ENCODE peak calls at places on chromosomes 5 and 9, in seven cellular contexts. B is Caco-2; M is CD8-positive, alpha-beta memory T cell; A is H9; P is astrocyte; O is cardiac muscle cell; W is iPS DF 6.9. C is an unnamed sample.

GRCh38 chr5:87074934-87075541 is 192.6 kb upstream of the RASA1 start:
- DNase-seq in B (no peak), M (peak; percentile 56), A (no peak), P (no peak), O (no peak), W (no peak), C (no peak)

GRCh38 chr9:98971168-98971914 is 27.6 kb downstream of the COL15A1 start:
- DNase-seq in B (no peak), M (no peak), A (no peak), P (peak; percentile 66), O (peak; percentile 34), W (no peak), C (no peak)

GRCh38 chr5:58073246-58073645 is 386.6 kb downstream of the PLK2 start:
- DNase-seq in B (no peak), M (no peak), A (no peak), P (no peak), O (no peak), W (no peak), C (no peak)

GRCh38 chr5:120841830-120842229 is 377.7 kb downstream of the PRR16 start:
- DNase-seq in B (no peak), M (no peak), A (no peak), P (no peak), O (no peak), W (no peak), C (no peak)

GRCh38 chr9:114288233-114289051 is 34.5 kb upstream of the ORM1 start:
- DNase-seq in B (peak; percentile 64), M (peak; percentile 32), A (peak; percentile 56), P (peak; percentile 76), O (peak; percentile 28), W (no peak), C (no peak)

GRCh38 chr5:172798422-172799215 is 27.6 kb upstream of the DUSP1 start:
- DNase-seq in B (no peak), M (no peak), A (no peak), P (peak; percentile 94), O (no peak), W (no peak), C (no peak)

GRCh38 chr9:5626727-5627634 is 1.9 kb upstream of the RIC1 start:
- DNase-seq in B (no peak), M (peak; percentile 52), A (no peak), P (peak; percentile 61), O (peak; percentile 42), W (no peak), C (no peak)

GRCh38 chr9:86721843-86722705 is 225.2 kb downstream of the GAS1 start:
- DNase-seq in B (no peak), M (no peak), A (no peak), P (peak; percentile 95), O (no peak), W (no peak), C (no peak)

GRCh38 chr5:17094830-17095229 is 122.6 kb upstream of the BASP1 start:
- DNase-seq in B (no peak), M (no peak), A (no peak), P (peak; percentile 28), O (no peak), W (no peak), C (no peak)

GRCh38 chr5:52799358-52799982 is 11.8 kb downstream of the ITGA1 start:
- DNase-seq in B (peak; percentile 77), M (no peak), A (peak; percentile 66), P (peak; percentile 42), O (peak; percentile 68), W (peak; percentile 39), C (no peak)

GRCh38 chr9:137607141-137607857 is 1.8 kb downstream of the ARRDC1 start:
- DNase-seq in B (no peak), M (no peak), A (no peak), P (no peak), O (peak; percentile 74), W (no peak), C (no peak)

GRCh38 chr5:141703133-141703561 is 21.1 kb upstream of the ARAP3 start:
- DNase-seq in B (no peak), M (no peak), A (no peak), P (no peak), O (no peak), W (no peak), C (no peak)

GRCh38 chr9:133978226-133979123 is 13.6 kb downstream of the VAV2 start:
- DNase-seq in B (no peak), M (peak; percentile 25), A (no peak), P (no peak), O (no peak), W (no peak), C (no peak)

GRCh38 chr5:177431317-177432142 is 5.1 kb downstream of the GRK6 start:
- DNase-seq in B (no peak), M (peak; percentile 84), A (no peak), P (no peak), O (no peak), W (no peak), C (peak; percentile 94)

GRCh38 chr9:92424340-92424739 is at the start of gene OMD:
- DNase-seq in B (no peak), M (no peak), A (no peak), P (no peak), O (no peak), W (no peak), C (no peak)

GRCh38 chr9:68955281-68955680 is 58.6 kb downstream of the PRKACG start:
- DNase-seq in B (no peak), M (no peak), A (no peak), P (no peak), O (no peak), W (no peak), C (no peak)

GRCh38 chr5:122236270-122236669 is 75.8 kb upstream of the SNCAIP start:
- DNase-seq in B (no peak), M (no peak), A (no peak), P (no peak), O (no peak), W (no peak), C (no peak)

GRCh38 chr9:131290767-131291370 is 1.3 kb downstream of the PLPP7 start:
- DNase-seq in B (no peak), M (no peak), A (no peak), P (no peak), O (no peak), W (no peak), C (peak; percentile 37)

GRCh38 chr9:76676857-76677256 is 87.4 kb upstream of the PCA3 start:
- DNase-seq in B (no peak), M (no peak), A (no peak), P (no peak), O (no peak), W (no peak), C (no peak)

GRCh38 chr5:135033026-135033861 is 784 bp downstream of the PITX1 start:
- DNase-seq in B (no peak), M (no peak), A (peak; percentile 75), P (no peak), O (peak; percentile 44), W (no peak), C (no peak)
- H3K27me3 ChIP-seq in B (no peaks in the 10 kb centered on the region), M (peaks cover 33% of the 10 kb centered on the region), A (peaks cover 93% of the 10 kb centered on the region), P (peaks cover 90% of the 10 kb centered on the region), O (peaks cover 100% of the 10 kb centered on the region), W (peaks cover 84% of the 10 kb centered on the region), C (peaks cover 65% of the 10 kb centered on the region)

DNA sequence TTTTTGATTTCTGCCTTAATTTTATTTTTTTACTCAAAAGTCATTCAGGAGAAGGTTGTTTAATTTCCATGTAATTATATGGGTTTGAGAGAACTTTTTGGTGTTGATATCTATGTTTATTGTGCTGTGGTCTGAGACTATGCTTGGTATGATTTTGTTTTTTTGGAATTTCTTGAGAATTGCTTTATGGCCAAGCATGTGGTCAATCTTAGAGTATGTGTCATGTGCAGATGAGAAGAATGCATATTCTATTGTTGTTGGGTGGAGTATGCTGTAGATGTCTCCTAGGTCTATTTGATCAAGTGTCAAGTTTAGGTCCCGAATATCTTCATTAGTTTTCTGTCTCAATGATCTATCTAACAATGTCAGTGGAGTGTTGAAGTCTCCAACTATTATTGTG is 134.9 kb downstream of the HMHB1 start:
- DNase-seq in B (no peak), M (no peak), A (no peak), P (no peak), O (no peak), W (no peak), C (no peak)
- H3K9me3 ChIP-seq in B (no peaks in the 10 kb centered on the region), M (no peaks in the 10 kb centered on the region), A (no peaks in the 10 kb centered on the region), P (no peaks in the 10 kb centered on the region), O (no peaks in the 10 kb centered on the region), W (no peaks in the 10 kb centered on the region), C (no peaks in the 10 kb centered on the region)

GRCh38 chr5:2399804-2400203 is 351.7 kb downstream of the IRX2 start:
- DNase-seq in B (no peak), M (no peak), A (no peak), P (no peak), O (no peak), W (no peak), C (no peak)
- H3K27me3 ChIP-seq in B (no peaks in the 10 kb centered on the region), M (no peaks in the 10 kb centered on the region), A (no peaks in the 10 kb centered on the region), P (no peaks in the 10 kb centered on the region), O (no peaks in the 10 kb centered on the region), W (no peaks in the 10 kb centered on the region), C (no peaks in the 10 kb centered on the region)

DNA sequence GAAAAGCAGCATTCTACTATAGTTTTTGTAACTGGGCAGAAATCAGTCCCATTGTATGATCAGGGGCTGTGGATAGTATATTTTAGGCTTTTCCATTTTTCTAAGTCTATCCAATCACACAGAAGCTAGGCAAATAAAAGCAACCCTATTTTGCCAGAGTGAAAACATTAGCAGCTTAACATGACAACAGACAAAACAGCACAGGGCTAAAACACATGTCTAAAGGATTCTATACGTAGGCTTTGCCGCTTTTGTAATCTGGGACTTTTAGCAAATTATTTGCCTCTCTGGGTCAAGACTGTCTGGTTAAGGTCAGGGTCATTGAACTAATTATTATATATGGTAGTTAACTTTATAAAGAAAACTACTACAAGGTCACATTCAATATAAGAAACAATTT is 4.2 kb downstream of the MARCHF3 start:
- DNase-seq in B (no peak), M (no peak), A (no peak), P (no peak), O (no peak), W (no peak), C (no peak)
- H3K9me3 ChIP-seq in B (no peaks in the 10 kb centered on the region), M (no peaks in the 10 kb centered on the region), A (no peaks in the 10 kb centered on the region), P (no peaks in the 10 kb centered on the region), O (no peaks in the 10 kb centered on the region), W (no peaks in the 10 kb centered on the region), C (no peaks in the 10 kb centered on the region)

GRCh38 chr5:73438897-73439470 is 9.6 kb downstream of the FOXD1 start:
- DNase-seq in B (no peak), M (no peak), A (no peak), P (no peak), O (no peak), W (no peak), C (no peak)
- H3K27me3 ChIP-seq in B (peaks cover 1% of the 10 kb centered on the region), M (peaks cover 83% of the 10 kb centered on the region), A (peaks cover 85% of the 10 kb centered on the region), P (no peaks in the 10 kb centered on the region), O (peaks cover 99% of the 10 kb centered on the region), W (peaks cover 79% of the 10 kb centered on the region), C (no peaks in the 10 kb centered on the region)

GRCh38 chr5:50343715-50344114 is 97.4 kb downstream of the EMB start:
- DNase-seq in B (no peak), M (no peak), A (no peak), P (no peak), O (no peak), W (no peak), C (no peak)
- H3K9me3 ChIP-seq in B (no peaks in the 10 kb centered on the region), M (no peaks in the 10 kb centered on the region), A (peaks cover 28% of the 10 kb centered on the region), P (no peaks in the 10 kb centered on the region), O (no peaks in the 10 kb centered on the region), W (no peaks in the 10 kb centered on the region), C (no peaks in the 10 kb centered on the region)

GRCh38 chr5:35881758-35882157 is 25.1 kb downstream of the IL7R start:
- DNase-seq in B (no peak), M (no peak), A (no peak), P (no peak), O (no peak), W (no peak), C (no peak)
- H3K27me3 ChIP-seq in B (no peaks in the 10 kb centered on the region), M (no peaks in the 10 kb centered on the region), A (no peaks in the 10 kb centered on the region), P (no peaks in the 10 kb centered on the region), O (no peaks in the 10 kb centered on the region), W (no peaks in the 10 kb centered on the region), C (no peaks in the 10 kb centered on the region)

C was measured in Peyer's patch.